ENCODE peak calls at places on chromosomes 1 and 21, in nine cellular contexts. One of them, this sample, is unnamed.
A peak's percentile ranks its signal among the peaks of the same experiment; 100 is the strongest.

GRCh38 chr1:184223216-184223615 is 163.6 kb upstream of the C1orf21 start:
- DNase-seq in GM23248: no peak
- DNase-seq in ascending aorta: no peak
- DNase-seq in astrocyte: no peak
- DNase-seq in tibial nerve: no peak
- DNase-seq in neural progenitor cell: no peak
- DNase-seq in GM12878: no peak
- DNase-seq in vagina: no peak
- DNase-seq in endodermal cell: peak; percentile 76
- DNase-seq in this sample: no peak

GRCh38 chr1:210099921-210100320 is 132.7 kb upstream of the SERTAD4 start:
- DNase-seq in GM12878: no peak
- DNase-seq in ascending aorta: no peak
- DNase-seq in tibial nerve: no peak
- DNase-seq in neural progenitor cell: no peak
- DNase-seq in GM23248: no peak
- DNase-seq in astrocyte: no peak
- DNase-seq in vagina: no peak
- DNase-seq in endodermal cell: no peak
- DNase-seq in this sample: no peak

GRCh38 chr1:72178266-72178665 is 104.1 kb downstream of the NEGR1 start:
- DNase-seq in GM12878: no peak
- DNase-seq in ascending aorta: no peak
- DNase-seq in tibial nerve: no peak
- DNase-seq in endodermal cell: no peak
- DNase-seq in vagina: no peak
- DNase-seq in neural progenitor cell: peak; percentile 39
- DNase-seq in GM23248: peak; percentile 62
- DNase-seq in astrocyte: peak; percentile 44
- DNase-seq in this sample: no peak

GRCh38 chr1:243798726-243799125 is 51.3 kb downstream of the AKT3 start:
- DNase-seq in GM23248: peak; percentile 96
- DNase-seq in GM12878: no peak
- DNase-seq in ascending aorta: no peak
- DNase-seq in vagina: no peak
- DNase-seq in neural progenitor cell: no peak
- DNase-seq in tibial nerve: no peak
- DNase-seq in astrocyte: peak; percentile 98
- DNase-seq in endodermal cell: no peak
- DNase-seq in this sample: no peak

GRCh38 chr1:234139966-234140365 is 233.3 kb upstream of the COA6 start:
- DNase-seq in vagina: no peak
- DNase-seq in neural progenitor cell: no peak
- DNase-seq in astrocyte: peak; percentile 97
- DNase-seq in GM12878: no peak
- DNase-seq in ascending aorta: no peak
- DNase-seq in endodermal cell: no peak
- DNase-seq in tibial nerve: no peak
- DNase-seq in GM23248: peak; percentile 82
- DNase-seq in this sample: no peak

GRCh38 chr1:14634497-14634896 is 36.0 kb downstream of the KAZN start:
- DNase-seq in endodermal cell: no peak
- DNase-seq in GM12878: no peak
- DNase-seq in astrocyte: no peak
- DNase-seq in tibial nerve: no peak
- DNase-seq in GM23248: no peak
- DNase-seq in ascending aorta: no peak
- DNase-seq in vagina: no peak
- DNase-seq in neural progenitor cell: peak; percentile 19
- DNase-seq in this sample: no peak

GRCh38 chr1:24425446-24425845 is 9.8 kb downstream of the NIPAL3 start:
- DNase-seq in vagina: no peak
- DNase-seq in GM12878: no peak
- DNase-seq in astrocyte: no peak
- DNase-seq in endodermal cell: no peak
- DNase-seq in ascending aorta: no peak
- DNase-seq in tibial nerve: no peak
- DNase-seq in GM23248: no peak
- DNase-seq in neural progenitor cell: no peak
- DNase-seq in this sample: no peak

GRCh38 chr1:221793439-221794078 is 51.7 kb upstream of the DUSP10 start:
- DNase-seq in tibial nerve: no peak
- DNase-seq in astrocyte: peak; percentile 17
- DNase-seq in endodermal cell: no peak
- DNase-seq in GM12878: peak; percentile 70
- DNase-seq in GM23248: no peak
- DNase-seq in ascending aorta: no peak
- DNase-seq in neural progenitor cell: no peak
- DNase-seq in vagina: no peak
- DNase-seq in this sample: no peak

GRCh38 chr1:30730351-30731108 is 7.1 kb upstream of the MATN1 start:
- DNase-seq in GM12878: no peak
- DNase-seq in ascending aorta: no peak
- DNase-seq in GM23248: no peak
- DNase-seq in vagina: no peak
- DNase-seq in tibial nerve: no peak
- DNase-seq in neural progenitor cell: no peak
- DNase-seq in astrocyte: no peak
- DNase-seq in endodermal cell: no peak
- DNase-seq in this sample: no peak

GRCh38 chr1:8477199-8477982 is 159.5 kb downstream of the SLC45A1 start:
- DNase-seq in vagina: no peak
- DNase-seq in GM23248: peak; percentile 92
- DNase-seq in ascending aorta: no peak
- DNase-seq in GM12878: peak; percentile 93
- DNase-seq in endodermal cell: no peak
- DNase-seq in neural progenitor cell: no peak
- DNase-seq in tibial nerve: no peak
- DNase-seq in astrocyte: peak; percentile 79
- DNase-seq in this sample: no peak

GRCh38 chr1:69138172-69138571 is 429.6 kb upstream of the LRRC7 start:
- DNase-seq in GM23248: no peak
- DNase-seq in ascending aorta: no peak
- DNase-seq in GM12878: no peak
- DNase-seq in tibial nerve: no peak
- DNase-seq in vagina: no peak
- DNase-seq in endodermal cell: no peak
- DNase-seq in astrocyte: no peak
- DNase-seq in neural progenitor cell: no peak
- DNase-seq in this sample: no peak

GRCh38 chr1:101992816-101993575 is 3.7 kb downstream of the OLFM3 start:
- DNase-seq in GM12878: no peak
- DNase-seq in neural progenitor cell: no peak
- DNase-seq in GM23248: no peak
- DNase-seq in ascending aorta: no peak
- DNase-seq in endodermal cell: no peak
- DNase-seq in tibial nerve: no peak
- DNase-seq in astrocyte: no peak
- DNase-seq in vagina: no peak
- DNase-seq in this sample: no peak

GRCh38 chr1:104765115-104765514 is 1015.4 kb downstream of the AMY1C start:
- DNase-seq in neural progenitor cell: no peak
- DNase-seq in tibial nerve: no peak
- DNase-seq in GM12878: peak; percentile 59
- DNase-seq in vagina: no peak
- DNase-seq in endodermal cell: no peak
- DNase-seq in ascending aorta: no peak
- DNase-seq in astrocyte: no peak
- DNase-seq in GM23248: peak; percentile 2
- DNase-seq in this sample: no peak

GRCh38 chr1:91714867-91715381 is 171.0 kb downstream of the TGFBR3 start:
- DNase-seq in endodermal cell: no peak
- DNase-seq in ascending aorta: no peak
- DNase-seq in astrocyte: no peak
- DNase-seq in vagina: no peak
- DNase-seq in GM23248: no peak
- DNase-seq in tibial nerve: no peak
- DNase-seq in neural progenitor cell: no peak
- DNase-seq in GM12878: no peak
- DNase-seq in this sample: no peak

GRCh38 chr1:238722812-238723211 is 663.6 kb upstream of the CHRM3 start:
- DNase-seq in vagina: no peak
- DNase-seq in neural progenitor cell: no peak
- DNase-seq in astrocyte: no peak
- DNase-seq in endodermal cell: no peak
- DNase-seq in GM12878: no peak
- DNase-seq in tibial nerve: no peak
- DNase-seq in ascending aorta: no peak
- DNase-seq in GM23248: no peak
- DNase-seq in this sample: no peak

GRCh38 chr21:29712818-29713217 is 227.0 kb downstream of the GRIK1 start:
- DNase-seq in ascending aorta: no peak
- DNase-seq in GM12878: no peak
- DNase-seq in vagina: no peak
- DNase-seq in astrocyte: no peak
- DNase-seq in endodermal cell: no peak
- DNase-seq in neural progenitor cell: no peak
- DNase-seq in GM23248: no peak
- DNase-seq in tibial nerve: no peak
- DNase-seq in this sample: no peak

GRCh38 chr1:159091547-159092397 is 15.2 kb upstream of the AIM2 start:
- DNase-seq in astrocyte: peak; percentile 78
- DNase-seq in ascending aorta: no peak
- DNase-seq in GM23248: peak; percentile 84
- DNase-seq in endodermal cell: no peak
- DNase-seq in vagina: no peak
- DNase-seq in GM12878: no peak
- DNase-seq in tibial nerve: no peak
- DNase-seq in neural progenitor cell: no peak
- DNase-seq in this sample: no peak

DNA sequence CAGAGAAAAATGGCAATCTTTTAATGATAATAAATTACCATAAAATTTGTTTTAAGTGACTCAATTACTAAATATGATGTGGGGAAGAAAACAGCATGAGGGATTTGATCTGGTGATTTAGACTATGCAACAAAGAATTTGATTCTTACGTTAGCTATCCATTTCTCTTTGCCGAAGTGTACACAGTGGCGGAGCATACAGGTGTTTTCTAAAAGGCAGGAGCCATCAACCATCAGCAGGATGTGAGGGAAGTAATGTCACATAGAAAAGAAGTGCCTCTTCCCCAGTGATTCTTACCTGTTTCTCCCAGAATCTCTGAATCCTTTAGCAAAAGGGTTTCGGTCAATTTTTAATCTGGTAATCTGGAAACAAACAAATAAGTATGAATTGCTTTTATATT is 74.3 kb downstream of the TBX15 start:
- DNase-seq in endodermal cell: no peak
- DNase-seq in astrocyte: no peak
- DNase-seq in GM23248: no peak
- DNase-seq in vagina: no peak
- DNase-seq in tibial nerve: no peak
- DNase-seq in ascending aorta: no peak
- DNase-seq in GM12878: no peak
- DNase-seq in neural progenitor cell: no peak
- DNase-seq in this sample: no peak
- H3K4me3 ChIP-seq in endodermal cell: no peak overlapping the region
- H3K4me3 ChIP-seq in astrocyte: no peak overlapping the region
- H3K4me3 ChIP-seq in GM23248: no peak overlapping the region
- H3K4me3 ChIP-seq in vagina: no peak overlapping the region
- H3K4me3 ChIP-seq in tibial nerve: no peak overlapping the region
- H3K4me3 ChIP-seq in ascending aorta: no peak overlapping the region
- H3K4me3 ChIP-seq in GM12878: no peak overlapping the region
- H3K4me3 ChIP-seq in neural progenitor cell: no peak overlapping the region
- H3K4me3 ChIP-seq in this sample: no peak overlapping the region

DNA sequence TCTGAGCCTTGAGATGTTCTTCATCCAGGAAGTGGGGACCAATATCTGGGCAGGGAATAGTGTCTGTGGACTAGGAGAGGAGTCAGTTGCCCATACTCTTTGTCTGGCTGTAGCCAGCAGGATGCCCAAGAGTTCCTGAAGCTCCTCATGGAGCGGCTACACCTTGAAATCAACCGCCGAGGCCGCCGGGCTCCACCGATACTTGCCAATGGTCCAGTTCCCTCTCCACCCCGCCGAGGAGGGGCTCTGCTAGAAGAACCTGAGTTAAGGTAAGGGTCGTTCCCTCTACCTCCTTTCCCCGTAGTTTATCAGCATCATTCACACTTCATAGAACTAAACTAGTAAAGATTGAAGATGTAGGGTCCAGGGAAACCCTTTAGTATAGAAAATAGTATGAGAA is 3.4 kb upstream of the PPOX start:
- DNase-seq in GM12878: no peak
- DNase-seq in ascending aorta: no peak
- DNase-seq in neural progenitor cell: no peak
- DNase-seq in tibial nerve: no peak
- DNase-seq in GM23248: no peak
- DNase-seq in endodermal cell: no peak
- DNase-seq in astrocyte: no peak
- DNase-seq in vagina: no peak
- DNase-seq in this sample: no peak
- H3K36me3 ChIP-seq in GM12878: peaks cover 12% of the 10 kb centered on the region
- H3K36me3 ChIP-seq in ascending aorta: peaks cover 15% of the 10 kb centered on the region
- H3K36me3 ChIP-seq in neural progenitor cell: no peaks in the 10 kb centered on the region
- H3K36me3 ChIP-seq in tibial nerve: no peaks in the 10 kb centered on the region
- H3K36me3 ChIP-seq in GM23248: no peaks in the 10 kb centered on the region
- H3K36me3 ChIP-seq in endodermal cell: peaks cover 44% of the 10 kb centered on the region
- H3K36me3 ChIP-seq in astrocyte: peaks cover 7% of the 10 kb centered on the region
- H3K36me3 ChIP-seq in vagina: peaks cover 23% of the 10 kb centered on the region
- H3K36me3 ChIP-seq in this sample: no peaks in the 10 kb centered on the region

DNA sequence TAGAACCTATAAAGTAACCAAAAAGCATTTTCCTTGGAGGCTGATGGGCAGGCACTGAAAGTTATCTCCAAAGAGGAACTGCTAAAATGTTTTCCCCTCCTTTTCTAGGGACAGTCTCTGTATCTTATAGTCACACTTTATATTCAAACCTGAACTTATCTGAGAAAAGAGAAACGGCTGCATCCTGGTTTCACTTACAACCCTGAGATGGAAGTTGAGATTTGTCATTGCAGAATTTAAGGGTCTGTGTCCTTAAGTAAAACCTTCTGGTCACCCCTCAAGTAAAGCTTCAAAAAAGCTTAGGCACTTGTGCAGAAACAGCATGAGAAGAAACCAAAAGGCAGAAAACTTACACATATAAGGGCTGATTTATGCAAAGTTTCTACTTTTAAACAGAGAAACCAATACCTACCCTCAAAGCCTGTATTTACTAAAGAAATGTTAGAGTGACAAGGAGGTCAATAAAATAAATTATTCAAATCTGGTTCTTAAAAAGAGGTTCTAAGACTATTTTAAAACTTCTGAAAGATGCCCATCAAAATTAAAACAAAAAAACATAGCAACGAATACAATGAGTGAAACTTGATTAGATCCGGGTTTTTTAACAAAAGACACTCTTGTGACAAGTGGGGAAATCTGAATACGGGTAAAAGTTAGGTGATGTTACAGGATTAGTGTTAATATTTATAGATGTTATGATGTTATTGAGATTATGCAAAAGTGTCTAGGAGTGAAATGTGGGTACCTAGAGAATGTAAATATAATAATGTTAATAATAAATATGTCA is 9.9 kb downstream of the CD58 start:
- DNase-seq in GM23248: no peak
- DNase-seq in endodermal cell: no peak
- DNase-seq in tibial nerve: no peak
- DNase-seq in ascending aorta: no peak
- DNase-seq in vagina: no peak
- DNase-seq in neural progenitor cell: no peak
- DNase-seq in GM12878: no peak
- DNase-seq in astrocyte: no peak
- DNase-seq in this sample: no peak
- H3K4me3 ChIP-seq in GM23248: no peak overlapping the region
- H3K4me3 ChIP-seq in endodermal cell: no peak overlapping the region
- H3K4me3 ChIP-seq in tibial nerve: no peak overlapping the region
- H3K4me3 ChIP-seq in ascending aorta: no peak overlapping the region
- H3K4me3 ChIP-seq in vagina: no peak overlapping the region
- H3K4me3 ChIP-seq in neural progenitor cell: no peak overlapping the region
- H3K4me3 ChIP-seq in GM12878: peak overlapping the region; percentile 45
- H3K4me3 ChIP-seq in astrocyte: no peak overlapping the region
- H3K4me3 ChIP-seq in this sample: no peak overlapping the region

GRCh38 chr1:9731051-9731537 is 79.6 kb downstream of the PIK3CD start:
- DNase-seq in ascending aorta: no peak
- DNase-seq in vagina: no peak
- DNase-seq in astrocyte: no peak
- DNase-seq in endodermal cell: no peak
- DNase-seq in GM23248: no peak
- DNase-seq in tibial nerve: no peak
- DNase-seq in neural progenitor cell: no peak
- DNase-seq in GM12878: no peak
- DNase-seq in this sample: no peak
- H3K36me3 ChIP-seq in ascending aorta: peaks cover 93% of the 10 kb centered on the region
- H3K36me3 ChIP-seq in vagina: peaks cover 82% of the 10 kb centered on the region
- H3K36me3 ChIP-seq in astrocyte: peaks cover 37% of the 10 kb centered on the region
- H3K36me3 ChIP-seq in endodermal cell: peaks cover 68% of the 10 kb centered on the region
- H3K36me3 ChIP-seq in GM23248: peaks cover 15% of the 10 kb centered on the region
- H3K36me3 ChIP-seq in tibial nerve: peaks cover 54% of the 10 kb centered on the region
- H3K36me3 ChIP-seq in neural progenitor cell: no peaks in the 10 kb centered on the region
- H3K36me3 ChIP-seq in GM12878: peaks cover 34% of the 10 kb centered on the region
- H3K36me3 ChIP-seq in this sample: peaks cover 53% of the 10 kb centered on the region